ENCODE peak calls at places on chromosomes 2 and 18, in seven cellular contexts. U is pancreas, N is bronchial epithelial cell, L is astrocyte of the cerebellum, A is progenitor cell of endocrine pancreas, C is BJ, D is endothelial cell. F is an unnamed sample.

GRCh38 chr2:167490394-167490793 is 602.1 kb downstream of the XIRP2 start:
- DNase-seq in C (no peak), A (no peak), L (no peak), D (no peak), N (no peak), U (no peak), F (no peak)

GRCh38 chr18:64276736-64277135 is 127.8 kb upstream of the LINC00305 start:
- DNase-seq in D (peak; percentile 27), N (no peak), L (peak; percentile 6), C (no peak), U (no peak), A (no peak), F (no peak)

GRCh38 chr2:233456934-233457333 is 102.6 kb downstream of the DGKD start:
- DNase-seq in U (peak; percentile 31), L (no peak), D (no peak), A (no peak), C (no peak), N (no peak), F (no peak)

GRCh38 chr18:2872095-2872494 is 25.3 kb downstream of the EMILIN2 start:
- DNase-seq in U (no peak), A (no peak), D (no peak), L (no peak), N (no peak), C (no peak), F (no peak)

GRCh38 chr2:64237266-64237665 is 93.0 kb upstream of the PELI1 start:
- DNase-seq in A (no peak), U (no peak), D (no peak), L (no peak), C (no peak), N (no peak), F (no peak)

GRCh38 chr2:212548459-212548815 is 9.8 kb upstream of the ERBB4 start:
- DNase-seq in L (no peak), U (no peak), A (no peak), C (peak; percentile 6), D (peak; percentile 21), N (peak; percentile 41), F (no peak)

GRCh38 chr2:109185338-109185737 is 56.3 kb downstream of the SH3RF3 start:
- DNase-seq in U (no peak), C (peak; percentile 60), L (no peak), D (no peak), N (peak; percentile 33), A (no peak), F (no peak)

GRCh38 chr2:23571066-23571465 is 186.1 kb downstream of the KLHL29 start:
- DNase-seq in L (no peak), D (no peak), A (no peak), U (no peak), C (no peak), N (no peak), F (no peak)

GRCh38 chr2:34705556-34706247 is 1106.6 kb upstream of the FAM98A start:
- DNase-seq in L (no peak), N (no peak), C (no peak), A (no peak), U (no peak), D (no peak), F (no peak)

GRCh38 chr2:203341741-203342310 is 13.6 kb downstream of the ABI2 start:
- DNase-seq in D (no peak), C (no peak), L (no peak), U (no peak), A (no peak), N (no peak), F (no peak)

GRCh38 chr2:145116834-145117233 is 596.9 kb upstream of the ZEB2 start:
- DNase-seq in U (no peak), N (no peak), A (no peak), D (no peak), L (no peak), C (no peak), F (no peak)

GRCh38 chr2:184577741-184578140 is 20.6 kb upstream of the ZNF804A start:
- DNase-seq in N (no peak), D (no peak), C (no peak), U (no peak), A (no peak), L (no peak), F (no peak)

GRCh38 chr2:88698498-88699233 is 7.2 kb downstream of the RPIA start:
- DNase-seq in D (no peak), L (no peak), N (peak; percentile 15), U (no peak), A (no peak), C (no peak), F (no peak)

GRCh38 chr2:61179701-61180639 is 18.0 kb downstream of the C2orf74 start:
- DNase-seq in D (no peak), L (peak; percentile 50), A (no peak), C (no peak), U (peak; percentile 67), N (peak; percentile 43), F (no peak)

GRCh38 chr2:14342313-14342712 is 290.2 kb upstream of the LRATD1 start:
- DNase-seq in C (no peak), D (no peak), L (no peak), N (no peak), A (no peak), U (no peak), F (no peak)

GRCh38 chr2:113248997-113249770 is 29.5 kb downstream of the PAX8 start:
- DNase-seq in D (peak; percentile 84), A (peak; percentile 60), U (peak; percentile 85), L (peak; percentile 67), N (peak; percentile 70), C (no peak), F (peak; percentile 71)

GRCh38 chr2:105521176-105521575 is 122.3 kb upstream of the FHL2 start:
- DNase-seq in C (no peak), N (peak; percentile 43), D (no peak), U (no peak), A (no peak), L (peak; percentile 12), F (no peak)

GRCh38 chr2:149904352-149904751 is 316.8 kb upstream of the MMADHC start:
- DNase-seq in A (no peak), L (no peak), U (no peak), D (no peak), C (no peak), N (no peak), F (no peak)

GRCh38 chr18:8516391-8517250 is 92.6 kb upstream of the RAB12 start:
- DNase-seq in C (no peak), A (no peak), D (no peak), L (no peak), U (no peak), N (peak; percentile 95), F (no peak)

GRCh38 chr2:236867441-236868260 is 218.0 kb upstream of the COPS8 start:
- DNase-seq in L (no peak), U (no peak), N (peak; percentile 89), C (peak; percentile 40), A (no peak), D (no peak), F (no peak)

DNA sequence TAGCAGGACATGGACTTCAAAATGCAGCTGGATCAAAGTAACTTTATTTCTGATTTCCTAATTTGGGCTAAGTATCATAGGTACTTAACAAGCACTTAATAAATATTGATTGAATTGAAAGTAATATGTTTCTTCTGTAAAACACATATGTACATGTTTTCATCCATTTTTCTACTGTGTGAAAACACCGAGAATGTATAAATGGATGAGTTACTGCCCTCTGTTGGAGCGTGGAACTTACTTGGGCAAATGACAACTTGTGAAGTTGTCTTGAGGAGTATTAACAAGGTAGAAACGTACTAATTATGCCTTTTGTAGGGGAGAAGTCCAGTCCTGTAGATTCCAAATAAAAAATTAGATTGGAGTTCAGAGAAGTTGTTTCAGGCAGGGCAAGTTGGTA is 87.2 kb downstream of the PHLPP1 start:
- DNase-seq in L (no peak), A (no peak), C (no peak), D (no peak), N (peak; percentile 5), U (no peak), F (no peak)
- TF ChIP-seq CTCF in L (peak; percentile 40), A (no peak), C (no peak), D (no peak), N (no peak), U (no peak), F (no peak)

GRCh38 chr2:176291768-176292393 is 22.6 kb downstream of the MTX2 start:
- DNase-seq in D (no peak), C (no peak), L (no peak), N (no peak), U (no peak), A (no peak), F (no peak)

GRCh38 chr2:176297067-176297466 is 27.8 kb downstream of the MTX2 start:
- DNase-seq in U (no peak), C (no peak), A (no peak), N (no peak), L (peak; percentile 8), D (no peak), F (no peak)

GRCh38 chr2:176292608-176293007 is 23.4 kb downstream of the MTX2 start:
- DNase-seq in N (no peak), L (no peak), U (no peak), C (no peak), D (no peak), A (no peak), F (no peak)

GRCh38 chr2:176293334-176293733 is 24.1 kb downstream of the MTX2 start:
- DNase-seq in A (no peak), L (no peak), C (no peak), D (no peak), N (no peak), U (no peak), F (no peak)

DNA sequence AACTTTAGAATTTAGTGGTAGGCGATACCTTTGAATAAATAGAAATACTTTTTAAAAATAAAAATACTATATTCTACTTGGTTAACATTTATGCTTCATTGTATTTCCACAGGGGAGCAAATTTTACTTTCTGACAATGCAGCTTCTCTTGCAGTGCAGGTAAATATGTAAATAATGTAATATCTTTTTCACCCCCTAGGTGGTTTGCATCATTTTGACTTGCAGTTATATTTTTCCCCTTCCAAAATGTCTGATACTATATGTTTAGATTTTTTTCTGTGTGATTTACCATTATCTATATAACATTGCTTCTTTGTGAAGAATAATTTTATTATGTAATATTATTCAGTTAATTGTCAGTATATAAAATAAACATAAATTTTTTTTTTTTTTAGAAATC is 28.5 kb downstream of the MTX2 start:
- DNase-seq in D (no peak), L (no peak), N (no peak), U (no peak), C (no peak), A (no peak), F (no peak)
- TF ChIP-seq CTCF in D (peak; percentile 55), L (no peak), N (no peak), U (no peak), C (no peak), A (no peak), F (no peak)

DNA sequence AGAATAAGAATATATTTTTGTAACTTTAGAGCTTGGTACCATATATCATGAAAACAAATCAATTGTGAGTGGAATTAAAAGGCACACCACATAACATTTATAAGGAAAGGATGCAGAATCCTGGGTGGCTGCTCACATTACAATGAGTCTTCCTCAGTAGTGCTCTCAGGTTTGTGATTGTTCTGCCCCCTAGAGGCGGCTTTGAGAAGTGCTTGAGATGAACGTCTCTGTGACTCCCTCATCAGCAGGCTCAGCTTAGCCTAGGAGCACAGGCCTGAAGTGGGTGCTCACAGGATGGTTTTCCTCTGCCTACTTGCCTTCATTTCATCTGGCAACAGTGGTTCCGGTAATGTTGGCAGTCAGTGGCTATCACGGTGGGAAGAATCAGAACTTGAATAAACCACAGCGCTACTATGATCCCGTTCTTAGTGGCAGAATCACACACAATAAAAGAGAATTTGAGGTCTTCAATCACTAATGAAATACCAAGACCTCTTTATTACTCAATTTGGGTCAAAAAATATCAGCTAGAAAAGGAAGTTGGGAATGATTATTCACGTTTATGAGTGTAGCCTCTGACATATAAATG is 38.1 kb upstream of the B4GALT6 start:
- DNase-seq in L (peak; percentile 66), U (peak; percentile 83), C (peak; percentile 9), N (peak; percentile 76), D (peak; percentile 84), A (peak; percentile 70), F (peak; percentile 68)
- TF ChIP-seq CTCF in L (peak; percentile 94), U (peak; percentile 91), C (peak; percentile 89), N (peak; percentile 92), D (peak; percentile 90), A (peak; percentile 92), F (peak; percentile 95)

GRCh38 chr2:196750977-196751631 is 48.4 kb downstream of the GTF3C3 start:
- DNase-seq in L (peak; percentile 22), D (peak; percentile 76), C (peak; percentile 4), N (peak; percentile 62), U (peak; percentile 72), A (peak; percentile 24), F (peak; percentile 68)
- TF ChIP-seq CTCF in L (peak; percentile 71), D (peak; percentile 75), C (peak; percentile 84), N (peak; percentile 80), U (peak; percentile 77), A (peak; percentile 72), F (peak; percentile 89)

F was measured in B cell.